ENCODE peak calls at places on chromosomes 2 and 18, in ten cellular contexts. O, D, B, G, K, P, Q, V, W and T are unnamed samples. For H3K4me1, the result is how much of the 10 kb centered on the place peaks cover.

GRCh38 chr2:40879305-40879704 is 427.4 kb upstream of the SLC8A1 start:
- DNase-seq in Q (no peak), W (no peak), O (no peak), V (no peak), D (no peak), P (no peak), B (no peak), K (no peak), G (no peak), T (no peak)

GRCh38 chr2:20478961-20479360 is 32.1 kb downstream of the RHOB start:
- DNase-seq in B (no peak), O (no peak), Q (no peak), K (no peak), G (no peak), W (no peak), P (no peak), D (no peak), V (no peak), T (no peak)

GRCh38 chr2:196404276-196404675 is 232.9 kb upstream of the STK17B start:
- DNase-seq in D (no peak), W (no peak), K (no peak), V (no peak), G (no peak), P (no peak), O (no peak), Q (no peak), B (no peak), T (no peak)

GRCh38 chr18:74768096-74768495 is 170.4 kb downstream of the ZNF407 start:
- DNase-seq in W (no peak), B (no peak), Q (no peak), P (no peak), O (no peak), D (no peak), V (no peak), K (no peak), G (no peak), T (no peak)

GRCh38 chr2:227163445-227163997 is 484 bp downstream of the COL4A4 start:
- DNase-seq in K (peak), V (peak), P (no peak), W (no peak), D (no peak), Q (peak), G (peak), O (peak), B (peak), T (no peak)

GRCh38 chr2:217947341-217948316 is 55.2 kb downstream of the TNS1 start:
- DNase-seq in Q (peak), G (peak), K (peak), V (no peak), O (no peak), W (no peak), B (no peak), P (no peak), D (peak), T (no peak)

GRCh38 chr2:168336786-168337388 is 89.5 kb upstream of the STK39 start:
- DNase-seq in Q (no peak), P (no peak), O (peak), W (peak), K (peak), G (peak), D (peak), V (peak), B (peak), T (no peak)

GRCh38 chr18:52348209-52348608 is 8.2 kb downstream of the DCC start:
- DNase-seq in V (no peak), Q (no peak), O (no peak), W (no peak), G (no peak), B (peak), D (no peak), K (no peak), P (no peak), T (no peak)

GRCh38 chr2:216555274-216555673 is 56.6 kb downstream of the RPL37A start:
- DNase-seq in G (no peak), P (peak), W (peak), O (peak), B (no peak), D (no peak), K (peak), V (no peak), Q (no peak), T (peak)

GRCh38 chr18:59799383-59800015 is 100.3 kb upstream of the PMAIP1 start:
- DNase-seq in G (no peak), P (no peak), B (no peak), O (no peak), V (no peak), Q (no peak), W (no peak), D (no peak), K (no peak), T (no peak)

GRCh38 chr2:37324536-37324785 is 172 bp downstream of the PRKD3 start:
- DNase-seq in V (peak), G (peak), D (no peak), K (peak), B (no peak), Q (peak), O (peak), W (no peak), P (peak), T (peak)

GRCh38 chr2:25895046-25895445 is 16.8 kb upstream of the ASXL2 start:
- DNase-seq in Q (no peak), V (no peak), W (no peak), O (no peak), B (no peak), G (no peak), D (no peak), P (no peak), K (no peak), T (no peak)

GRCh38 chr2:186274936-186275575 is 211.0 kb upstream of the ZC3H15 start:
- DNase-seq in B (peak), Q (no peak), W (no peak), V (no peak), D (no peak), P (no peak), O (no peak), G (no peak), K (no peak), T (no peak)

GRCh38 chr2:240618776-240619175 is 6.5 kb upstream of the GPR35 start:
- DNase-seq in K (no peak), D (no peak), Q (no peak), P (peak), V (no peak), O (no peak), B (no peak), W (no peak), G (no peak), T (no peak)

GRCh38 chr2:240620149-240620731 is 5.0 kb upstream of the GPR35 start:
- DNase-seq in B (no peak), O (no peak), K (peak), Q (no peak), D (no peak), V (no peak), W (no peak), P (peak), G (peak), T (no peak)

GRCh38 chr2:240620859-240621258 is 4.4 kb upstream of the GPR35 start:
- DNase-seq in G (no peak), D (no peak), V (no peak), P (no peak), W (no peak), O (no peak), B (no peak), K (peak), Q (peak), T (no peak)

GRCh38 chr2:240622631-240623235 is 2.5 kb upstream of the GPR35 start:
- DNase-seq in Q (peak), W (peak), D (no peak), O (peak), V (peak), K (peak), P (peak), B (no peak), G (peak), T (no peak)

DNA sequence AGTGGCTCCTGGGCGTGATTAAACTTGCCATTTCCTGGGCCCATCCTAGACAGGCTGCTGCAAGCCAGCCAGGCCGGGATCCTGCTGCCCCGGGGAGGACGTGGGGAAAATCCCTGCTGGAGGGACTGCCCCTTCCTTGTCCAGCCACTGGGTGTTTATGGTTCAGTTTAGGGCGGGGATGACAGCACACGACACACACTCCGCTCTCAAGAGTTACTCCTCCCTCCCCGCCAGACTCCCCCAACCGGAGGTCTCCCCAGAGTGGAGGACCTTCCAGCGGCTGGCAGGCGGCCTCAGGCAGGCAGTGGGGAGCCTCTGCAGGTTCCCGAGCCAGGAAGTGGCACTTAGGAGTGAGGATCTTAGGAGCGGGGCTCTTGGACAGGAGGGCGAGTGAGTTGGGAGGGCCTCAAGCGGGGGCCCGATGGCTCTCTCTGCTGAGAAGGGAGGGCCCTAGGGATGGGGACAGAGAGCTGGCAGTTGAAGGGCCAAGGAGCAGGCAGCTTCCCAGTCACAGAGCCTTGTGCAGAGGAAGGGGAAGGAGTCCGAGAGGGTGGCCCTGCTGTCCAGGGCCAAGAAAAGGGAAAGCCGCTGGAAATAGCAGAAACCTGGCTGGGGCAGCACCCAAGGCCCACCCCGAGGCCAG is 5.7 kb upstream of the GPR35 start:
- DNase-seq in P (peak), B (no peak), V (no peak), Q (peak), W (no peak), O (no peak), D (no peak), G (peak), K (peak), T (no peak)
- H3K4me1 ChIP-seq in P (under half), B (under half), V (under half), Q (under half), W (under half), O (under half), D (under half), G (under half), K (under half), T (under half)

GRCh38 chr2:178522950-178523595 is 42.8 kb downstream of the PLEKHA3 start:
- DNase-seq in W (peak), B (peak), D (peak), O (peak), K (peak), G (peak), P (peak), V (peak), Q (peak), T (peak)
- TF ChIP-seq POLR2A in W (no peak), B (peak), D (peak), O (peak), K (peak), G (no peak), P (no peak), V (peak), Q (peak), T (peak)

GRCh38 chr18:72704202-72704601 is 160.1 kb upstream of the CBLN2 start:
- DNase-seq in K (no peak), O (no peak), D (no peak), Q (no peak), V (no peak), P (no peak), W (no peak), G (no peak), B (no peak), T (no peak)

GRCh38 chr18:72697706-72698105 is 153.6 kb upstream of the CBLN2 start:
- DNase-seq in O (no peak), B (no peak), G (no peak), V (no peak), W (no peak), Q (no peak), D (no peak), K (no peak), P (no peak), T (no peak)

GRCh38 chr18:72700961-72701710 is 157.0 kb upstream of the CBLN2 start:
- DNase-seq in P (no peak), B (peak), K (no peak), G (no peak), O (no peak), V (no peak), Q (no peak), D (no peak), W (no peak), T (no peak)
- TF ChIP-seq CTCF in P (peak), B (peak), K (no peak), G (peak), O (no peak), V (no peak), Q (no peak), D (no peak), W (no peak), T (peak)

DNA sequence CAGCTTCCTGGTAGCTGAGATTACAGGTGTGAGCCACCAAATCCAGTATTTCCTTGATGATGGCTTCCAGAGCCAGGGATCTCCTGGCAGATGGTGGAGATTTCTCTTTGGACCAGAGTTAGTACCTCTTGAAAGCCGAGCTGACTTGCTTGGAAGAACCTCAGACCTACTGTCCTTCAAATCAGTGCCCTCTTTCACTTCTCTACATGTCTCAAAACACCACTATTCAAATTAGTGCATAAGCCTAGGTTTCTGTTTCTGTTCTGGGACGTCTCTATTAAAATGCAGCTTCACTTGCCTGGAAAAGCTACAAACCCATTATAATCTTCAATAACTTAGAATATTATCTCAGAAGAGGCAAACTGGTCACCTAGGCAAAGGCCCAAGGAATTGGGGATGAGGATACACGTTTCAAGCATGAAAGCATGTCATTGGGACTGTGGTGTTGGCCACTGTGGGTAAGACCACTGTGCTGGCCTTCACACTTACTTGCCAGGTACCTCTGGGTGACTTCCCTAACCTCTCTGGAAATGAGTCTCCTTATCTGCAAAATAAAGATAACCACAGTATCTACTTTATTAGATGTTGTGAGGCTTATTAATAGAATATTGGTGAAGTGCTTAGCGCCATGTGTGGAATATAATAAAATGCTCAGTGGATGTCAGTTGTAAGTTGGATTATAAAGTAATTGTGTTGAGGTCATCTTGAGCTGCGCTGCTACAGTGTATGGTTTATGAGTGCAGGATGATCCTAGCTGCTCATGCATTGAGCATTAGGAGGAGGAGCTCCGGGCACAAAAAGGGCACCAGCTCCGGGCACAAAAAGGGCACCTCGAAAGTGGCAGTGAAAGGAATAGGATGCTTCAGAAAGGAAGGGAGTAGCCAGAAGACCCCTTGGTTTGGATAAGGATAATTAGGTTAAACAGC is 84.5 kb downstream of the DOCK10 start:
- DNase-seq in W (no peak), Q (no peak), K (no peak), O (no peak), D (no peak), B (no peak), G (no peak), V (peak), P (no peak), T (no peak)
- H3K4me1 ChIP-seq in W (under half), Q (under half), K (under half), O (under half), D (under half), B (under half), G (under half), V (under half), P (under half), T (under half)

GRCh38 chr2:27628767-27629709 is at the start of the genes CCDC121 and GPN1:
- DNase-seq in B (peak), W (peak), Q (peak), V (peak), K (peak), P (peak), G (peak), O (peak), D (peak), T (peak)
- TF ChIP-seq POLR2A in B (peak), W (no peak), Q (peak), V (peak), K (peak), P (no peak), G (peak), O (peak), D (peak), T (no peak)

DNA sequence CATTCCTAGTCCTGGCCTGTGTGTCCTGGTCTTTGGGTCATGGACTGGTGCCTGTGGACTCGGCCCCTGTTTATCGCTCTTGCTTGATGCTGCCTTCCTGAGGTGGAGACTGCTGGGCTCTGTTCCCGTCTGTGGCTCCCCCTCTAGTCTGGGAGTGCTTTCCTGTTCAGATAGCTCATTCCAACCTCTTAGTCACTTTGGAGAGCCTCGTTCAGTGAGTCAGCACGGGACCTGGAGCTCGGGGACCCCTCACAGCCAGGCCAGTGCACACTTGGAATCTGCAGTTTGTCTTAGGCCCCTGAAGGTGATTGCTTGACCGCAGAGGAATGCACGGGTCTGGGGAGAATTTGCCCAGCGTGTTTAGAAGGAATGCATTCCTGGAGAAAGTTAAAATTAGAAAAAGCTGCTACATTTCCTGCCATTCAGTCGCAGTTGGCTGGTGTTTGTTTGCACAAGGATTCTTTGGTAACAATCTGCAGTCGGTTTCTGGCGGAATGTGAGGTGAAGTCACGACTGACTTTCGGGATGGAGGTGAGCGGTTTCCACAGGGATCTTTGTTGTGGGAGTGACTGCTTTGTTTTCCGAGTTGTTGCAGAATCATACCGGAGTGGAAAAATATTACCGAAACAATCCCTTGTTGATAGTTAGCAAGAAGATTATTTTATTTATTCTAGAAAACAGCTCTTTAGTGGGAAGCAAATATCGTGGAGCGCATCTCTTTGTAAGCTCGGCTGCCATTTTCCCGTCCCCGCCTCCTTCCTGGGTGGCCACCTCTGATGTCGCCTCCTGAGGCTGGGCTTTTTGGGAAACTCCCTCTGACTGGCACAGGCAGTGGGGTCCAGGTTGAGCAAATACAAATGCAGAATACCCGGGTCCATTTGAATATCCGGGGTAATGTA is 29.6 kb downstream of the SH3BP4 start:
- DNase-seq in G (no peak), W (peak), P (peak), V (no peak), O (peak), B (peak), Q (peak), K (peak), D (peak), T (peak)
- TF ChIP-seq CTCF in G (no peak), W (no peak), P (no peak), V (no peak), O (no peak), B (no peak), Q (no peak), K (no peak), D (peak), T (no peak)

GRCh38 chr2:237735762-237736161 is 62.8 kb upstream of the RBM44 start:
- DNase-seq in K (no peak), W (no peak), D (no peak), V (no peak), P (no peak), G (no peak), B (no peak), Q (no peak), O (no peak), T (no peak)

GRCh38 chr2:237732790-237733349 is 65.7 kb upstream of the RBM44 start:
- DNase-seq in B (no peak), Q (no peak), D (no peak), K (peak), P (peak), V (no peak), O (no peak), G (no peak), W (peak), T (no peak)

GRCh38 chr2:237734905-237735623 is 63.5 kb upstream of the RBM44 start:
- DNase-seq in W (no peak), B (no peak), D (no peak), Q (no peak), O (no peak), V (no peak), P (no peak), K (no peak), G (no peak), T (no peak)

GRCh38 chr2:237732070-237732469 is 66.5 kb upstream of the RBM44 start:
- DNase-seq in K (no peak), D (no peak), V (no peak), O (no peak), Q (no peak), W (peak), B (no peak), P (no peak), G (no peak), T (no peak)

DNA sequence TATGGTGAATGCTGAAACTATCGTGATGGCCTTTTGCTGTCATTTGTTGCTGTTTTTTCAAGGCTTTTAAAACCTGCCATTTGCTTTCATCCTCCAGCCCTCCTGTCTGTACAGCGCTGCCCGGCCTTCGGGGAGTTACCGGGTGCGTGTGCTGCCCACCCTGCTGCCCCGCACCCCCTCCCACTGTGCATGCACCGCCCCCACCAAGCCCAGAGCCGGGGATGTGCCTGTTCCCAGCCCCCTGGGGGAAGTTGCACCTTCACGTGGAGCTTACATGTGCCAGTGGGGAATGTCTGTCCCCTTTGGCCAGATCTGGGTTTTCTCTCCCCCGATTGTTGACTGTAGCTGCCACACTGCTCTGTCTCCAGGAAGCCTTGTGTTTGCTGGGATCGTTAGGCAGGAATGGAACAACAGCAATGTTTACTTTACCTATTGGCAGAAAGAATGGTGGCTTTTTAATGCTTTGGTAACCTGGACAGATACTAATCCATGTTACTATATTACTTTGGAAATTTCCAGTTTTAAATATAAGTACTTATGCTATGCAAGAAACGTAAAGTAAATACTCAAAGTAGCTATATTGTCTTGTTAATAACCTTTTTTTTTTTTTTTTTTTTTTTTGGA is 64.8 kb upstream of the RBM44 start:
- DNase-seq in O (no peak), P (no peak), B (no peak), D (no peak), K (no peak), G (no peak), Q (no peak), V (no peak), W (no peak), T (no peak)
- H3K4me1 ChIP-seq in O (under half), P (half or more), B (half or more), D (under half), K (half or more), G (under half), Q (under half), V (under half), W (under half), T (under half)

DNA sequence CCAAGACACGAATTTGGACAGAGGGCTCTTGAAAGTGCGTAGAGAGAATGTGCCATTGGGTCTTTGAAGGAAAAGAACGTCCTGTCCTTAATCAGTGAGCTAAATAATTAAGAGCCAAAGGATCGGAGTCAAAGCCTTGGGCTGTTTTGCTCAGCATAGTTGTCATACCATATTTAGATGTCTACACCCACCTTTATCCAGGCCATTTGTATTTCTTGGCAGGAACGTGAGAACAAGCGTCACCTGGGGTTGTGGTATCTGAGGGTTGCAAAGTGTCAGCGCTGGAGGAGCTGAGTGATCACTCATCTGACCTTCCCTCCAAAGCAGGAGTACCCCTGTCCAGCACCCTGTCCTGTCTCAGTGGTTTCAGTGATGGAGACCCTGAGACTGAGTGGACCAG is 4.5 kb downstream of the LPIN1 start:
- DNase-seq in O (peak), B (no peak), W (peak), V (peak), G (no peak), D (no peak), P (no peak), K (no peak), Q (no peak), T (no peak)
- TF ChIP-seq POLR2A in O (no peak), B (no peak), W (no peak), V (no peak), G (no peak), D (no peak), P (no peak), K (no peak), Q (no peak), T (no peak)